ENCODE peak calls at places on chromosomes 3 and 15, in seven cellular contexts. Q is IMR-90, G is H9, W is neuronal stem cell, T is trophoblast cell, H is mesendoderm, J is H1. R is an unnamed sample.

GRCh38 chr3:115616461-115616860 is 6.8 kb upstream of the GAP43 start:
- DNase-seq in Q (no peak), W (no peak), H (no peak), J (no peak), G (no peak), T (no peak), R (no peak)

GRCh38 chr15:89472785-89473256 is 23.6 kb downstream of the RHCG start:
- DNase-seq in H (peak), Q (peak), G (peak), T (peak), J (peak), W (peak), R (peak)

GRCh38 chr3:197487911-197488391 is 67.8 kb downstream of the BDH1 start:
- DNase-seq in G (no peak), T (peak), H (no peak), Q (peak), W (no peak), J (no peak), R (peak)

GRCh38 chr3:53581671-53582070 is 87.3 kb downstream of the CACNA1D start:
- DNase-seq in H (no peak), W (no peak), Q (peak), G (no peak), T (no peak), J (no peak), R (no peak)

GRCh38 chr3:153295906-153296305 is 133.9 kb downstream of the RAP2B start:
- DNase-seq in W (no peak), G (no peak), J (no peak), Q (peak), T (no peak), H (no peak), R (peak)

GRCh38 chr3:197428117-197428761 is 127.5 kb downstream of the BDH1 start:
- DNase-seq in H (no peak), J (no peak), G (no peak), W (no peak), T (no peak), Q (peak), R (peak)

GRCh38 chr3:121748638-121749275 is 784 bp downstream of the GOLGB1 start:
- DNase-seq in J (no peak), W (no peak), G (no peak), T (peak), H (no peak), Q (peak), R (peak)

GRCh38 chr3:161559177-161559998 is 62.8 kb downstream of the OTOL1 start:
- DNase-seq in Q (peak), T (peak), H (peak), G (no peak), W (peak), J (no peak), R (peak)

GRCh38 chr15:92958105-92958504 is 58.0 kb downstream of the CHD2 start:
- DNase-seq in T (no peak), H (no peak), Q (peak), J (no peak), G (no peak), W (no peak), R (peak)

GRCh38 chr3:52144796-52145735 is 9.2 kb downstream of the POC1A start:
- DNase-seq in W (no peak), Q (no peak), T (no peak), H (no peak), G (no peak), J (no peak), R (no peak)

GRCh38 chr3:52143616-52144015 is 10.6 kb downstream of the POC1A start:
- DNase-seq in Q (no peak), J (no peak), W (no peak), G (no peak), H (no peak), T (no peak), R (no peak)

GRCh38 chr3:52141751-52142150 is 12.5 kb downstream of the POC1A start:
- DNase-seq in W (no peak), Q (no peak), H (no peak), G (no peak), T (no peak), J (no peak), R (no peak)

GRCh38 chr3:52144034-52144795 is 10.0 kb downstream of the POC1A start:
- DNase-seq in W (peak), G (peak), T (peak), Q (peak), H (peak), J (peak), R (peak)

DNA sequence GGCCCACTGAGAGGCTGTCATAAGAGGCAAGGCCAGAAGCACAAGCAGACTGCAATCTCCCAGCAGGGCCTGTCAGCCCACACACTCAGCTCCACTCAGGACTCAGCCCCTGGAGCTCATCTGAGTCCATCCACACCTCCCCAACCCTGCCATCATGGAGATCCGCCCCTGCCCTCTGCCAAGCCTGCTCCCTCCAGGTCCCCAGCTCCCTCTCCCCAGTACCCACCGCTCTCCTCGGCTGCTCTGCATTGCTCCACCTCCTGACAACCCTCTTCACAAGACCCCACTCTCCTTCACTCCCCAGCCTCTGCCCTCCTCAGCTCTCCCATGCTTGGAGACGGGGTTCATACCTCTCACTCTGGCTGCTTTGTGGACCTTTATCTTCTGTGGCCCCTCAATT is 11.1 kb downstream of the POC1A start:
- DNase-seq in W (no peak), J (no peak), Q (no peak), H (no peak), G (no peak), T (no peak), R (no peak)
- H3K4ac ChIP-seq in W (no peak), J (no peak), Q (no peak), H (no peak), G (no peak), T (no peak), R (no peak)

GRCh38 chr3:99269606-99270355 is 368.3 kb upstream of the DCBLD2 start:
- DNase-seq in T (no peak), W (no peak), Q (no peak), J (no peak), H (no peak), G (no peak), R (no peak)
- H3K27ac ChIP-seq in T (no peak), W (no peak), Q (no peak), J (no peak), H (no peak), G (no peak), R (no peak)

GRCh38 chr3:193840111-193840641 is 247.2 kb downstream of the OPA1 start:
- DNase-seq in G (no peak), W (no peak), J (no peak), Q (no peak), H (no peak), T (no peak), R (no peak)
- H3K4ac ChIP-seq in G (no peak), W (no peak), J (no peak), Q (no peak), H (no peak), T (no peak), R (no peak)

GRCh38 chr3:98701276-98701675 is 61.9 kb upstream of the ST3GAL6 start:
- DNase-seq in T (no peak), Q (no peak), W (no peak), H (peak), J (no peak), G (no peak), R (no peak)
- H3K27ac ChIP-seq in T (no peak), Q (no peak), W (no peak), H (no peak), J (no peak), G (no peak), R (no peak)

GRCh38 chr3:114451561-114452018 is 157.8 kb downstream of the TIGIT start:
- DNase-seq in G (no peak), W (no peak), H (no peak), J (no peak), Q (peak), T (no peak), R (no peak)
- H3K4ac ChIP-seq in G (no peak), W (no peak), H (no peak), J (no peak), Q (peak), T (no peak), R (no peak)

DNA sequence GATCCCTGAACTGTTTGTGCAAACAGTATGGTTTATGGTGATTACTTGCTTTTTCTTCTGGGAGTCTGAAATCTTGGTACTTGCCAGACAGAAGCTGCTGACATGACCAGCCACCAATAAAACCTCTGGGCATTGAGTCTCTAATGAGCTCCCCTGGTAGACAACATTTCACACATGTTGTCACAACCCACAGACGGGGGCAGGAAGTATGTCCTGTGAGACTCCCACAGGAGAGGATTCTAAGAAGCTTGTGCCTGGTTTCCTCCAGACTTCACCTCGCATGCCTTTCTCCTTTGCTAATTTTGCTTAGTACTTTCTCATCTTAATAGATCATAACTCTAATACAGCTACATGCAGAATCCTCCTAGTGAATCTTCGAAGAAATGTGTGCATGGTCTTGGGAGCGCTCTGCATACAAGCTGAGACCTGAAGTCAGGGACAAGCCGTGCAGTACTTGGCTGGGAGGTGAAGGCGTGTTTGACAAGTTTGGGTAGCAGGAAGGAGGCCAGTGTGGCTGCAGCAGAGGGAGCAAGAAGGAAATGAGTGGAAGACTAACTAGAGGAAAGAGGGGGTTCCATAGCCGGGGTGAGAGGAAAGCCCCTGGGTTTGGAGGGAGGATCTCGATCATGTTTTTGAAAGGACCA is 49.0 kb downstream of the B3GNT5 start:
- DNase-seq in T (no peak), J (no peak), Q (peak), W (no peak), H (no peak), G (no peak), R (peak)
- H3K27ac ChIP-seq in T (no peak), J (no peak), Q (no peak), W (no peak), H (no peak), G (no peak), R (no peak)

GRCh38 chr3:156381253-156381652 is 173.7 kb downstream of the SSR3 start:
- DNase-seq in T (no peak), W (no peak), Q (no peak), J (no peak), H (no peak), G (no peak), R (no peak)
- H3K4ac ChIP-seq in T (no peak), W (no peak), Q (no peak), J (no peak), H (no peak), G (no peak), R (no peak)

DNA sequence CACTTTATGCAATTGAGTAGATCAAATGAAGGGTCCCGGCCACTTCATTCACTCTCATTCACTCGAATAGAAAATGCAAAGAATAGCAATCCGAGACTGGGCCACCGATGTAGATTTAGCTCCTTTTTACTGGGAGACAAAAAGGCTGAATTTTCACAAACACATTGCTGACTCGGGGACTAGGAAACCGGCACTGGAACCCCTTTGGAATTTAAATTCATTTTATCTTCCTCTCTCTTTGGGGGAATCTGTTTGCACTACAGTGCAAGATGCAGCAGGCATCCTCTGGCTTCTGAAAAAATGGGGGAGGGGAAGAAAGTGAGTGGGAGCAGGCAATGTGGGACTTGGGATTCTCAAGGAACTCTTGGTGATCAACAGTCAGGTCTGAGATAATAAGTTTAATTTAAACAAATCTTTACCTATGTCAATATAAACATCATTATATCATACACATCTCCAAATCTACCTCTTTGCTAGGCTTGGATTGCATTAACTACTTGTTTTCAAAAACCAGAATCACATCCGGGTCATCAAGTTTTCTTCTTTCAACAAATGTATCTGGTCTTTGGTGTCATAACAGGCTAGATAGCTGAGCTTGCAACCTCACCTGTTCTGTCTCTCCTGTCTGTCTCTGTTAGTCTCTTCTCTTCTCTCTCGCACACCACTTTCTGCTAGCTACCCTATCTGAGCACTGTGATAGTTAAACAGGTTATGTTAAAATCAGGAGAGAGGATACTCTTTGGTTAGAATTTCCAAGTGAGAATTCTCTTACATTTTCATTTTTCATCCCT is 6.6 kb downstream of the FOXB1 start:
- DNase-seq in T (no peak), Q (no peak), W (peak), H (no peak), J (no peak), G (no peak), R (no peak)
- H3K27ac ChIP-seq in T (no peak), Q (no peak), W (no peak), H (no peak), J (no peak), G (no peak), R (no peak)